ENCODE peak calls at places on chromosomes 12 and 14, in eight cellular contexts. E, M, K, A, C, Y, Z and I are unnamed samples.
A peak's percentile ranks its signal among the peaks of the same experiment; 100 is the strongest.

GRCh38 chr12:23464241-23464812 is 485.1 kb downstream of the SOX5 start:
- DNase-seq in E (no peak), M (no peak), K (no peak), A (no peak), C (no peak), Y (no peak), Z (no peak), I (no peak)

GRCh38 chr14:24941719-24942118 is 108.2 kb downstream of the STXBP6 start:
- DNase-seq in E (no peak), M (no peak), K (no peak), A (no peak), C (no peak), Y (no peak), Z (no peak), I (no peak)

GRCh38 chr12:127280393-127281275 is 986.3 kb upstream of the TMEM132C start:
- DNase-seq in E (no peak), M (peak; percentile 54), K (peak; percentile 22), A (no peak), C (peak; percentile 99), Y (no peak), Z (peak; percentile 40), I (no peak)

GRCh38 chr12:54592316-54592715 is 3.9 kb upstream of the PPP1R1A start:
- DNase-seq in E (no peak), M (no peak), K (peak; percentile 46), A (no peak), C (no peak), Y (peak; percentile 62), Z (no peak), I (no peak)

GRCh38 chr12:124543591-124544310 is 23.7 kb downstream of the NCOR2 start:
- DNase-seq in E (no peak), M (no peak), K (peak; percentile 60), A (no peak), C (no peak), Y (peak; percentile 77), Z (no peak), I (no peak)

GRCh38 chr12:132285311-132285741 is 44.1 kb downstream of the GALNT9 start:
- DNase-seq in E (no peak), M (no peak), K (no peak), A (no peak), C (no peak), Y (no peak), Z (no peak), I (no peak)

GRCh38 chr14:24310666-24311604 is at the start of gene LTB4R:
- DNase-seq in E (no peak), M (no peak), K (peak; percentile 69), A (peak; percentile 52), C (no peak), Y (peak; percentile 54), Z (peak; percentile 88), I (no peak)

GRCh38 chr12:59708059-59708458 is 112.2 kb downstream of the SLC16A7 start:
- DNase-seq in E (peak; percentile 52), M (no peak), K (peak; percentile 74), A (no peak), C (no peak), Y (no peak), Z (no peak), I (no peak)

GRCh38 chr12:101019667-101020066 is 190.4 kb downstream of the SLC5A8 start:
- DNase-seq in E (no peak), M (no peak), K (no peak), A (no peak), C (no peak), Y (no peak), Z (no peak), I (no peak)

GRCh38 chr12:55929306-55929791 is 1.6 kb upstream of the DGKA start:
- DNase-seq in E (no peak), M (no peak), K (no peak), A (no peak), C (no peak), Y (no peak), Z (peak; percentile 89), I (no peak)

GRCh38 chr12:6605425-6606330 is 1.5 kb downstream of the CHD4 start:
- DNase-seq in E (no peak), M (no peak), K (peak; percentile 43), A (no peak), C (peak; percentile 63), Y (peak; percentile 36), Z (no peak), I (no peak)

GRCh38 chr12:62519043-62519442 is 52.4 kb downstream of the MON2 start:
- DNase-seq in E (no peak), M (no peak), K (no peak), A (peak; percentile 25), C (no peak), Y (no peak), Z (no peak), I (no peak)

GRCh38 chr12:126286203-126286602 is 1221.0 kb downstream of the AACS start:
- DNase-seq in E (no peak), M (no peak), K (no peak), A (no peak), C (no peak), Y (no peak), Z (no peak), I (no peak)

GRCh38 chr12:71439613-71440392 is at the start of gene LGR5:
- DNase-seq in E (no peak), M (peak; percentile 18), K (no peak), A (no peak), C (peak; percentile 73), Y (peak; percentile 84), Z (peak; percentile 22), I (no peak)

GRCh38 chr12:71436696-71437095 is 2.9 kb upstream of the LGR5 start:
- DNase-seq in E (no peak), M (no peak), K (no peak), A (no peak), C (no peak), Y (no peak), Z (no peak), I (no peak)

GRCh38 chr12:71439362-71439612 is 311 bp upstream of the LGR5 start:
- DNase-seq in E (no peak), M (no peak), K (no peak), A (no peak), C (no peak), Y (no peak), Z (no peak), I (no peak)

GRCh38 chr12:71440393-71441349 is 1.1 kb downstream of the LGR5 start:
- DNase-seq in E (no peak), M (peak; percentile 10), K (no peak), A (no peak), C (peak; percentile 65), Y (peak; percentile 19), Z (no peak), I (no peak)

GRCh38 chr12:71438670-71439361 is 782 bp upstream of the LGR5 start:
- DNase-seq in E (no peak), M (peak; percentile 6), K (no peak), A (no peak), C (no peak), Y (peak; percentile 19), Z (no peak), I (no peak)
- H3K4me3 ChIP-seq in E (peak overlapping the region; percentile 43), M (peak overlapping the region; percentile 39), K (peak overlapping the region; percentile 30), A (peak overlapping the region; percentile 56), C (peak overlapping the region; percentile 56), Y (peak overlapping the region; percentile 70), Z (no peak overlapping the region), I (peak overlapping the region; percentile 57)

DNA sequence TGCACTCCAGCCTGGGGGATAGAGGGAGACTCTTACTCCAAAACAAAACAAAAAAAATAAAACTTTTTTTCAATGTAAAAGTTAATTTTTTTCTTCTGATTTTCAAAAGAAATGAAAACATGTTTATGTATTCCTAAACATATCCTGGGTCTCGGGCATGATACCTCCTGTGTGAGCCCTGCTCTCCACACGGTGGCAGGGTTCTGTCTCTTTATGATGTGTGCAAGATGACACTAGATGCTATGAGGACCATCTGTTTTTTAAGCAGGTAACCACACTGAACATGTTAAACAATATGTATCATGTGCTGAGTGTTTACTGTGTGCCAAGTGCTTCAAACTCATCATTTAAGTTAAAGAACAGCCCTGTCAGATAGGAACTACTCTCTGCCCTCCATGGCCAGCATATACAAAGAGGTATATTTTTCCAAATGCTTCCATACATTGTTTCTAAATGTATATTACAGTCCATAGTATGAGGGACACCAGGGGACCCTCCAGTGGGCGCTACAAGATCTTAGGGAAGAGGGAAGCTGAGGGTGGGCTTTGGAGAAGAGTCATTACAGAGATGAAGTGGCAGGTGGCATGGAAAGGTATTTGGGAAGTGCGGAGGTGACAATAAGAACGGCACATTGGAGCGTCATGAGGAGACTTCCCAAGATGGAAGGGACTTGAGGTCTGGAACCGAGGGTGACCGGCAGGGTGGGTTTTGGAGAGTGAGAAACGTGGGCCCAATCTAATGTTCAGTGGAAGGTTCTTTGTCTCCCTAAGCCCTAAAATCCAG is 28.5 kb downstream of the FOS start:
- DNase-seq in E (no peak), M (peak; percentile 66), K (peak; percentile 24), A (no peak), C (no peak), Y (peak; percentile 60), Z (no peak), I (no peak)
- TF ChIP-seq CTCF in E (peak; percentile 41), M (peak; percentile 66), K (peak; percentile 21), A (no peak), C (peak; percentile 37), Y (peak; percentile 73), Z (peak; percentile 77), I (peak; percentile 34)

GRCh38 chr12:79908366-79908765 is 26.5 kb downstream of the PPP1R12A start:
- DNase-seq in E (no peak), M (no peak), K (no peak), A (no peak), C (no peak), Y (no peak), Z (no peak), I (no peak)
- H3K4me3 ChIP-seq in E (no peak overlapping the region), M (no peak overlapping the region), K (no peak overlapping the region), A (no peak overlapping the region), C (no peak overlapping the region), Y (no peak overlapping the region), Z (no peak overlapping the region), I (no peak overlapping the region)

DNA sequence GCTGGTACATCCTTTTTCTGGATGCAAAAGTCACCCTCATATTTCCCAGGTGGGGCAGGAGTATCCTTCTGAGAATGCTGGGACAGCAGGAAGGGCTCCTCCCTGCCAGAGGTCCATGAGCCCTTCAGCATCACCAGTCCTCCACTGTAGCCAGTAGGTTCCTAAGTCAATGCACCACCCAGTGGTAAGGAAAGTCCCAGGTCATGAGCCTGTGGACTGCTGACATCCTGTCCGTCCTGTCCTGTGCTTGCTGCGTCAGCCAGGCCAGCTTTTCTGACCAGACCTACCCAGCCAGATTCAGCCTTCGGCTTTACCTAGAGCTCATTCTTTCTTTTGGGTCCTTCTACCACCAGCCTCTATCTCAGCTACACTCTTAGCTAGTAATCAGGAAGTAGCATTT is 23.0 kb upstream of the ACTN1 start:
- DNase-seq in E (no peak), M (peak; percentile 75), K (peak; percentile 41), A (no peak), C (no peak), Y (no peak), Z (no peak), I (no peak)
- TF ChIP-seq CTCF in E (no peak), M (peak; percentile 31), K (peak; percentile 22), A (peak; percentile 27), C (peak; percentile 30), Y (no peak), Z (peak; percentile 11), I (no peak)

GRCh38 chr12:29726321-29726692 is 57.4 kb downstream of the TMTC1 start:
- DNase-seq in E (no peak), M (no peak), K (peak; percentile 67), A (no peak), C (no peak), Y (peak; percentile 14), Z (no peak), I (no peak)
- H3K4me3 ChIP-seq in E (no peak overlapping the region), M (no peak overlapping the region), K (no peak overlapping the region), A (no peak overlapping the region), C (no peak overlapping the region), Y (no peak overlapping the region), Z (no peak overlapping the region), I (no peak overlapping the region)